ENCODE peak calls at places on chromosomes 6 and 20, in seven cellular contexts. One of them, this sample, is unnamed.

GRCh38 chr6:12289655-12290489 is at the start of gene EDN1:
- DNase-seq in GM12891: peak; percentile 49
- DNase-seq in K562: peak; percentile 24
- DNase-seq in SK-N-SH: peak; percentile 82
- DNase-seq in H1: peak; percentile 81
- DNase-seq in HepG2: peak; percentile 57
- DNase-seq in GM12878: peak; percentile 51
- DNase-seq in this sample: peak; percentile 44

GRCh38 chr20:48606841-48607543 is 220.8 kb downstream of the PREX1 start:
- DNase-seq in H1: no peak
- DNase-seq in GM12878: no peak
- DNase-seq in SK-N-SH: no peak
- DNase-seq in HepG2: no peak
- DNase-seq in GM12891: no peak
- DNase-seq in K562: no peak
- DNase-seq in this sample: no peak

GRCh38 chr6:165850434-165851019 is 187.5 kb upstream of the PDE10A start:
- DNase-seq in H1: peak; percentile 86
- DNase-seq in HepG2: peak; percentile 27
- DNase-seq in GM12878: no peak
- DNase-seq in SK-N-SH: peak; percentile 82
- DNase-seq in GM12891: peak; percentile 65
- DNase-seq in K562: peak; percentile 83
- DNase-seq in this sample: peak; percentile 58

GRCh38 chr6:105941616-105942412 is 144.3 kb upstream of the PRDM1 start:
- DNase-seq in GM12878: no peak
- DNase-seq in SK-N-SH: no peak
- DNase-seq in K562: no peak
- DNase-seq in GM12891: no peak
- DNase-seq in H1: no peak
- DNase-seq in HepG2: no peak
- DNase-seq in this sample: no peak

GRCh38 chr6:38173909-38174308 is 354.4 kb downstream of the ZFAND3 start:
- DNase-seq in GM12891: no peak
- DNase-seq in H1: no peak
- DNase-seq in GM12878: no peak
- DNase-seq in SK-N-SH: no peak
- DNase-seq in K562: no peak
- DNase-seq in HepG2: no peak
- DNase-seq in this sample: no peak

GRCh38 chr6:52416629-52417151 is 3.5 kb upstream of the EFHC1 start:
- DNase-seq in GM12878: peak; percentile 61
- DNase-seq in HepG2: peak; percentile 84
- DNase-seq in K562: peak; percentile 56
- DNase-seq in SK-N-SH: peak; percentile 58
- DNase-seq in H1: no peak
- DNase-seq in GM12891: no peak
- DNase-seq in this sample: no peak

GRCh38 chr20:50704971-50705370 is 13.6 kb upstream of the RIPOR3 start:
- DNase-seq in H1: no peak
- DNase-seq in K562: no peak
- DNase-seq in HepG2: no peak
- DNase-seq in GM12891: no peak
- DNase-seq in GM12878: no peak
- DNase-seq in SK-N-SH: no peak
- DNase-seq in this sample: no peak

GRCh38 chr20:50297498-50298348 is 107.1 kb downstream of the CEBPB start:
- DNase-seq in SK-N-SH: no peak
- DNase-seq in GM12878: no peak
- DNase-seq in GM12891: no peak
- DNase-seq in K562: no peak
- DNase-seq in HepG2: no peak
- DNase-seq in H1: no peak
- DNase-seq in this sample: no peak

GRCh38 chr6:1856381-1856780 is 246.7 kb downstream of the FOXC1 start:
- DNase-seq in K562: no peak
- DNase-seq in HepG2: no peak
- DNase-seq in SK-N-SH: peak; percentile 48
- DNase-seq in GM12878: peak; percentile 60
- DNase-seq in H1: no peak
- DNase-seq in GM12891: peak; percentile 12
- DNase-seq in this sample: peak; percentile 19

GRCh38 chr6:113182370-113183141 is 674.6 kb upstream of the MARCKS start:
- DNase-seq in GM12891: no peak
- DNase-seq in K562: no peak
- DNase-seq in GM12878: no peak
- DNase-seq in H1: no peak
- DNase-seq in SK-N-SH: no peak
- DNase-seq in HepG2: peak; percentile 2
- DNase-seq in this sample: no peak

GRCh38 chr6:142883011-142883410 is 62.0 kb downstream of the HIVEP2 start:
- DNase-seq in GM12878: no peak
- DNase-seq in GM12891: no peak
- DNase-seq in SK-N-SH: no peak
- DNase-seq in HepG2: no peak
- DNase-seq in H1: no peak
- DNase-seq in K562: no peak
- DNase-seq in this sample: no peak

GRCh38 chr20:14997791-14998190 is 660.4 kb upstream of the FLRT3 start:
- DNase-seq in SK-N-SH: no peak
- DNase-seq in K562: no peak
- DNase-seq in HepG2: no peak
- DNase-seq in H1: no peak
- DNase-seq in GM12891: no peak
- DNase-seq in GM12878: no peak
- DNase-seq in this sample: no peak

GRCh38 chr6:15387118-15387517 is 141.2 kb downstream of the JARID2 start:
- DNase-seq in H1: no peak
- DNase-seq in SK-N-SH: no peak
- DNase-seq in HepG2: no peak
- DNase-seq in GM12891: no peak
- DNase-seq in K562: no peak
- DNase-seq in GM12878: no peak
- DNase-seq in this sample: no peak

GRCh38 chr6:143068001-143068400 is 7.3 kb downstream of the AIG1 start:
- DNase-seq in GM12878: no peak
- DNase-seq in K562: no peak
- DNase-seq in HepG2: no peak
- DNase-seq in SK-N-SH: no peak
- DNase-seq in H1: no peak
- DNase-seq in GM12891: no peak
- DNase-seq in this sample: no peak

DNA sequence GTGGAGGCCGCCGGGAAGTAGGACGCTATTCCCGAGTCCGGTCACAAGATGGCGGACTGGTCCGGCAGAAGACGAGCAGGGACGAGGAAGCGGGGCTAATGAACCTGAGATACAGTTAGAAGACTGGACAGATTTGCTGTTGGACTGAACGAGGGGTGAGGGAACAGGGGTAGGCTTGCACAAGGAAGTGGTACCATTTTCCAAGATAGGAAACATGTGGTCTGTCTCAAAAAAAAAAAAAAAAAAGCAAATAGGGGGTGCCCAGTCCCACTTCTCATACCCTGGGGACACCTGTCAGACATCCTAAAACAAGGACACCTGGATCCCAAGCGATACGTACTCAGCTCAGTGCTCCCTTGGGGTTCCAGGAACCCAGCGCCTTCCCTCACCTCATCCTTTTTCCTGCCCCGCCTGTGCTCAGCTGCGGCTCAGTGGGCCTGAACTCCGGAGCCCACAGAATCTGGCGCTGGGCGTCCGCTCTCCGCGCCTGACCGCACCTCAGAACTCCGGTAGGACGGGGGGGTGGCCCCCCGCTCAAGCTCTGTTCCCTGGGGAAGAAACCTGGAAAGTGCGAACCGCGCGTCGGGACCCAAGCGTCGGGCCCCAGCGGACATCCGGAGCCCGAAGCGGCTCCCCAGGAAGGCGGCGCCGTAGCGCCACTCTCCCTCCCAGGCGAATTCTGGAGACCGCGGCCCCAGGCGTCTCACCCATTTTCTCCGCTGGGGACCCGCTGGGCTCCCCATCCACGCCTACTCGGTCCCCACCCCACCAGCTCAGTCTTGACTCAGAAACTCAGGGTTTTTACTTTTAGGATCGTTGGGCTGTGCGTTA is at the start of gene LY6G5C:
- DNase-seq in SK-N-SH: peak; percentile 88
- DNase-seq in GM12891: peak; percentile 60
- DNase-seq in HepG2: peak; percentile 72
- DNase-seq in H1: peak; percentile 79
- DNase-seq in GM12878: no peak
- DNase-seq in K562: peak; percentile 82
- DNase-seq in this sample: peak; percentile 71
- TF ChIP-seq TAF1 in SK-N-SH: no peak
- TF ChIP-seq TAF1 in GM12891: peak; percentile 12
- TF ChIP-seq TAF1 in HepG2: no peak
- TF ChIP-seq TAF1 in H1: no peak
- TF ChIP-seq TAF1 in GM12878: peak; percentile 6
- TF ChIP-seq TAF1 in K562: no peak
- TF ChIP-seq TAF1 in this sample: peak; percentile 8

GRCh38 chr6:54252916-54253315 is 55.3 kb upstream of the TINAG start:
- DNase-seq in SK-N-SH: no peak
- DNase-seq in K562: no peak
- DNase-seq in HepG2: no peak
- DNase-seq in H1: no peak
- DNase-seq in GM12891: no peak
- DNase-seq in GM12878: no peak
- DNase-seq in this sample: no peak

GRCh38 chr6:54252496-54252895 is 55.7 kb upstream of the TINAG start:
- DNase-seq in K562: no peak
- DNase-seq in H1: no peak
- DNase-seq in GM12878: no peak
- DNase-seq in HepG2: no peak
- DNase-seq in GM12891: no peak
- DNase-seq in SK-N-SH: no peak
- DNase-seq in this sample: no peak

GRCh38 chr6:54254886-54255285 is 53.4 kb upstream of the TINAG start:
- DNase-seq in HepG2: no peak
- DNase-seq in H1: no peak
- DNase-seq in K562: no peak
- DNase-seq in GM12891: no peak
- DNase-seq in GM12878: no peak
- DNase-seq in SK-N-SH: no peak
- DNase-seq in this sample: no peak

GRCh38 chr6:54260025-54260424 is 48.2 kb upstream of the TINAG start:
- DNase-seq in SK-N-SH: no peak
- DNase-seq in GM12878: no peak
- DNase-seq in K562: no peak
- DNase-seq in GM12891: no peak
- DNase-seq in HepG2: no peak
- DNase-seq in H1: no peak
- DNase-seq in this sample: no peak

DNA sequence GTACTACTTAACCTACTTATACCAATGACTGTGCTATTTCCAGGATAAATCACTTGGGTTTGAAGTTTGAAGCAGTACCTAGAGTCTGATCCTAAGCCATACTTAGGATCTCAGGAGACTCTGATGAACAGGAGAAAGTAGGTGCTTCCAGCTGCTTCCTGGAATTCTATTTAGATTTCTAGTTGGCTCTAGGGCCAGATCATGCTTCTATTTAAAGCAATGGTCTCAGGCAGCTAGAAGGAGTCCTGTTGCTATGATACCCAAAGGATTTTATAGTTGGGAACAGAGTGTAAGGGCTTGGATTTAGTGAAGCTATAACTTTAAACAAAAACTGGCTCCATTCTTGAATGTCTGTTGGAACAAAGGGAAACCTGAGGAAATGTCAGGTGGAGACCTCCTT is 52.4 kb upstream of the TINAG start:
- DNase-seq in GM12878: no peak
- DNase-seq in SK-N-SH: no peak
- DNase-seq in HepG2: no peak
- DNase-seq in H1: no peak
- DNase-seq in K562: no peak
- DNase-seq in GM12891: no peak
- DNase-seq in this sample: no peak
- TF ChIP-seq POLR2AphosphoS5 in GM12878: no peak
- TF ChIP-seq POLR2AphosphoS5 in SK-N-SH: no peak
- TF ChIP-seq POLR2AphosphoS5 in HepG2: no peak
- TF ChIP-seq POLR2AphosphoS5 in H1: no peak
- TF ChIP-seq POLR2AphosphoS5 in K562: no peak
- TF ChIP-seq POLR2AphosphoS5 in GM12891: no peak
- TF ChIP-seq POLR2AphosphoS5 in this sample: no peak

GRCh38 chr6:110537208-110538123 is 61.1 kb upstream of the SLC22A16 start:
- DNase-seq in K562: no peak
- DNase-seq in GM12891: no peak
- DNase-seq in SK-N-SH: no peak
- DNase-seq in H1: no peak
- DNase-seq in GM12878: no peak
- DNase-seq in HepG2: peak; percentile 73
- DNase-seq in this sample: no peak

GRCh38 chr6:110538416-110539060 is 62.1 kb upstream of the SLC22A16 start:
- DNase-seq in HepG2: no peak
- DNase-seq in GM12891: no peak
- DNase-seq in K562: no peak
- DNase-seq in GM12878: no peak
- DNase-seq in H1: peak; percentile 39
- DNase-seq in SK-N-SH: no peak
- DNase-seq in this sample: no peak

GRCh38 chr6:110532401-110532800 is 56.0 kb upstream of the SLC22A16 start:
- DNase-seq in K562: no peak
- DNase-seq in GM12891: no peak
- DNase-seq in SK-N-SH: no peak
- DNase-seq in HepG2: no peak
- DNase-seq in H1: no peak
- DNase-seq in GM12878: no peak
- DNase-seq in this sample: no peak

GRCh38 chr6:110530671-110531070 is 54.3 kb upstream of the SLC22A16 start:
- DNase-seq in H1: peak; percentile 10
- DNase-seq in K562: no peak
- DNase-seq in SK-N-SH: no peak
- DNase-seq in GM12878: no peak
- DNase-seq in HepG2: no peak
- DNase-seq in GM12891: no peak
- DNase-seq in this sample: no peak

GRCh38 chr6:110534731-110535164 is 58.3 kb upstream of the SLC22A16 start:
- DNase-seq in H1: peak; percentile 22
- DNase-seq in GM12891: no peak
- DNase-seq in SK-N-SH: no peak
- DNase-seq in GM12878: no peak
- DNase-seq in K562: no peak
- DNase-seq in HepG2: no peak
- DNase-seq in this sample: no peak
- TF ChIP-seq TAF1 in H1: no peak
- TF ChIP-seq TAF1 in GM12891: no peak
- TF ChIP-seq TAF1 in SK-N-SH: no peak
- TF ChIP-seq TAF1 in GM12878: no peak
- TF ChIP-seq TAF1 in K562: no peak
- TF ChIP-seq TAF1 in HepG2: no peak
- TF ChIP-seq TAF1 in this sample: no peak

GRCh38 chr6:112043032-112044007 is 10.6 kb upstream of the CCN6 start:
- DNase-seq in K562: peak; percentile 92
- DNase-seq in GM12878: peak; percentile 45
- DNase-seq in GM12891: peak; percentile 58
- DNase-seq in SK-N-SH: peak; percentile 93
- DNase-seq in H1: peak; percentile 98
- DNase-seq in HepG2: peak; percentile 86
- DNase-seq in this sample: peak; percentile 57
- TF ChIP-seq POLR2AphosphoS5 in K562: no peak
- TF ChIP-seq POLR2AphosphoS5 in GM12878: no peak
- TF ChIP-seq POLR2AphosphoS5 in GM12891: no peak
- TF ChIP-seq POLR2AphosphoS5 in SK-N-SH: peak; percentile 87
- TF ChIP-seq POLR2AphosphoS5 in H1: peak; percentile 72
- TF ChIP-seq POLR2AphosphoS5 in HepG2: no peak
- TF ChIP-seq POLR2AphosphoS5 in this sample: no peak

This sample was measured in GM12892.